ENCODE peak calls at places on chromosomes 7 and 10, in ten cellular contexts. A is endothelial cell of umbilical vein, V is HCT116, N is body of pancreas, P is sigmoid colon, G is gastrocnemius medialis, J is GM12878, S is spleen, Z is heart left ventricle, B is K562. M is an unnamed sample. For H3K36me3, the result is how much of the 10 kb centered on the place peaks cover.

GRCh38 chr10:77965294-77965693 is 38.7 kb upstream of the DLG5 start:
- DNase-seq in Z (no peak), A (no peak), N (no peak), S (no peak), B (peak), P (no peak), J (no peak), V (no peak), G (no peak), M (no peak)

GRCh38 chr7:68411742-68412141 is 1186.5 kb upstream of the AUTS2 start:
- DNase-seq in S (no peak), J (no peak), N (no peak), G (no peak), V (no peak), A (no peak), B (peak), Z (no peak), P (no peak), M (no peak)

GRCh38 chr10:60732240-60733188 is 45.8 kb upstream of the CDK1 start:
- DNase-seq in Z (no peak), S (peak), G (no peak), N (peak), P (peak), J (no peak), A (no peak), B (no peak), V (no peak), M (no peak)

GRCh38 chr7:106277976-106278375 is 6.8 kb downstream of the NAMPT start:
- DNase-seq in P (no peak), B (no peak), V (no peak), S (no peak), A (peak), Z (no peak), N (no peak), J (no peak), G (no peak), M (no peak)

GRCh38 chr10:80600251-80600650 is 62.5 kb downstream of the SH2D4B start:
- DNase-seq in A (no peak), V (no peak), S (no peak), B (no peak), J (no peak), G (no peak), N (no peak), Z (no peak), P (peak), M (no peak)

GRCh38 chr7:6614941-6615737 is at the start of gene ZNF853:
- DNase-seq in P (no peak), J (no peak), Z (peak), N (peak), V (no peak), S (peak), G (no peak), B (no peak), A (no peak), M (no peak)

GRCh38 chr7:82172017-82172416 is 271.6 kb downstream of the CACNA2D1 start:
- DNase-seq in A (no peak), J (no peak), V (no peak), N (no peak), S (no peak), P (no peak), B (no peak), G (no peak), Z (no peak), M (no peak)

GRCh38 chr7:22565315-22565811 is 65.4 kb upstream of the STEAP1B start:
- DNase-seq in P (no peak), B (peak), J (peak), S (no peak), N (no peak), A (peak), Z (no peak), G (no peak), V (no peak), M (no peak)

GRCh38 chr10:26269754-26270153 is 53.2 kb downstream of the GAD2 start:
- DNase-seq in J (no peak), G (no peak), B (peak), S (no peak), P (no peak), N (no peak), A (no peak), V (peak), Z (no peak), M (no peak)

GRCh38 chr7:130372813-130373212 is 7.5 kb upstream of the CPA1 start:
- DNase-seq in J (no peak), G (no peak), V (no peak), N (no peak), A (no peak), Z (no peak), B (no peak), S (no peak), P (peak), M (no peak)

GRCh38 chr10:80015911-80016590 is 62.4 kb upstream of the TMEM254 start:
- DNase-seq in G (no peak), V (no peak), A (no peak), N (no peak), P (no peak), J (no peak), S (no peak), Z (no peak), B (no peak), M (no peak)

GRCh38 chr7:39613577-39613976 is 9.8 kb upstream of the RALA start:
- DNase-seq in B (no peak), S (no peak), V (no peak), N (no peak), A (peak), J (no peak), Z (no peak), P (no peak), G (no peak), M (no peak)

GRCh38 chr7:151518105-151518780 is 1.5 kb downstream of the RHEB start:
- DNase-seq in V (no peak), P (peak), J (no peak), B (peak), N (peak), G (peak), A (peak), S (peak), Z (peak), M (no peak)

GRCh38 chr10:73946253-73947145 is 35.6 kb downstream of the PLAU start:
- DNase-seq in S (peak), Z (no peak), B (no peak), P (peak), G (no peak), V (no peak), A (no peak), J (no peak), N (no peak), M (no peak)

GRCh38 chr10:16520900-16521299 is 779 bp downstream of the C1QL3 start:
- DNase-seq in N (peak), P (no peak), G (no peak), S (peak), B (no peak), V (no peak), A (no peak), J (no peak), Z (no peak), M (no peak)

GRCh38 chr7:87600130-87601124 is at the start of gene ABCB1:
- DNase-seq in A (peak), V (peak), P (peak), N (peak), B (peak), Z (peak), S (peak), J (no peak), G (peak), M (peak)

GRCh38 chr10:101903827-101904520 is 60.4 kb upstream of the KCNIP2 start:
- DNase-seq in Z (no peak), P (no peak), N (no peak), B (no peak), S (peak), V (no peak), G (no peak), A (no peak), J (peak), M (no peak)

GRCh38 chr10:84665883-84666463 is 337.6 kb downstream of the CCSER2 start:
- DNase-seq in B (peak), Z (no peak), S (no peak), P (no peak), G (no peak), J (no peak), A (no peak), N (peak), V (peak), M (no peak)

GRCh38 chr10:49749556-49750491 is 12.3 kb downstream of the OGDHL start:
- DNase-seq in V (no peak), N (no peak), Z (no peak), G (no peak), S (peak), B (no peak), J (no peak), P (no peak), A (no peak), M (no peak)

GRCh38 chr7:22350466-22351328 is 6.3 kb downstream of the RAPGEF5 start:
- DNase-seq in J (peak), V (peak), B (peak), S (no peak), N (peak), P (no peak), A (peak), G (no peak), Z (no peak), M (no peak)

GRCh38 chr7:24283900-24284698 is at the start of gene NPY:
- DNase-seq in Z (no peak), B (no peak), P (no peak), V (no peak), N (no peak), S (peak), A (no peak), J (no peak), G (no peak), M (no peak)

GRCh38 chr10:102167861-102168260 is 15.7 kb downstream of the NOLC1 start:
- DNase-seq in Z (no peak), B (no peak), J (no peak), G (no peak), V (no peak), S (no peak), P (no peak), N (no peak), A (no peak), M (no peak)

GRCh38 chr10:108561649-108562048 is 1361.7 kb downstream of the XPNPEP1 start:
- DNase-seq in N (no peak), V (no peak), S (no peak), J (no peak), P (no peak), G (no peak), Z (no peak), A (no peak), B (no peak), M (no peak)

GRCh38 chr10:100372415-100373297 is 25.6 kb downstream of the SCD start:
- DNase-seq in B (no peak), P (no peak), N (no peak), G (no peak), V (no peak), Z (no peak), J (no peak), A (no peak), S (no peak), M (no peak)

GRCh38 chr10:80569131-80569895 is 31.6 kb downstream of the SH2D4B start:
- DNase-seq in P (no peak), S (no peak), N (no peak), G (no peak), B (no peak), V (no peak), J (no peak), Z (no peak), A (no peak), M (no peak)

GRCh38 chr10:72564596-72564995 is 61.3 kb downstream of the MICU1 start:
- DNase-seq in V (no peak), G (no peak), J (no peak), N (no peak), P (no peak), B (no peak), A (no peak), Z (no peak), S (no peak), M (no peak)

GRCh38 chr7:151773795-151774194 is 103.1 kb downstream of the PRKAG2 start:
- DNase-seq in J (no peak), A (no peak), V (no peak), B (no peak), S (peak), P (peak), G (no peak), Z (no peak), N (no peak), M (no peak)

GRCh38 chr10:97422921-97423420 is 3.0 kb upstream of the PGAM1 start:
- DNase-seq in A (peak), Z (no peak), G (no peak), J (no peak), N (no peak), S (no peak), B (no peak), P (no peak), V (no peak), M (no peak)

GRCh38 chr10:117439243-117439912 is 64.1 kb upstream of the PDZD8 start:
- DNase-seq in N (no peak), A (no peak), V (no peak), S (no peak), Z (no peak), B (no peak), P (peak), G (peak), J (no peak), M (peak)

GRCh38 chr10:112526130-112526529 is 79.1 kb downstream of the VTI1A start:
- DNase-seq in Z (no peak), P (no peak), S (no peak), N (no peak), J (no peak), V (no peak), A (no peak), B (no peak), G (no peak), M (no peak)

GRCh38 chr10:124657806-124658205 is 86.4 kb downstream of the FAM53B start:
- DNase-seq in P (no peak), Z (no peak), A (no peak), S (peak), J (peak), B (no peak), N (peak), V (no peak), G (no peak), M (no peak)

GRCh38 chr7:108066486-108066885 is 63.5 kb upstream of the LAMB1 start:
- DNase-seq in J (no peak), Z (no peak), A (peak), N (no peak), V (no peak), S (no peak), G (no peak), B (no peak), P (no peak), M (no peak)

GRCh38 chr7:134826105-134826504 is 46.7 kb downstream of the CALD1 start:
- DNase-seq in S (no peak), J (no peak), V (no peak), A (no peak), Z (peak), P (no peak), G (no peak), N (no peak), B (no peak), M (no peak)

GRCh38 chr10:123009105-123009805 is 449 bp downstream of the ACADSB start:
- DNase-seq in B (peak), S (peak), J (no peak), P (peak), V (no peak), Z (no peak), A (peak), G (no peak), N (peak), M (peak)

GRCh38 chr7:140349172-140349771 is 49.1 kb downstream of the SLC37A3 start:
- DNase-seq in N (no peak), S (no peak), P (no peak), G (no peak), V (no peak), B (no peak), J (no peak), A (peak), Z (no peak), M (no peak)
- H3K36me3 ChIP-seq in N (under half), S (under half), P (under half), G (half or more), V (under half), B (half or more), J (under half), A (under half), Z (under half), M (under half)

DNA sequence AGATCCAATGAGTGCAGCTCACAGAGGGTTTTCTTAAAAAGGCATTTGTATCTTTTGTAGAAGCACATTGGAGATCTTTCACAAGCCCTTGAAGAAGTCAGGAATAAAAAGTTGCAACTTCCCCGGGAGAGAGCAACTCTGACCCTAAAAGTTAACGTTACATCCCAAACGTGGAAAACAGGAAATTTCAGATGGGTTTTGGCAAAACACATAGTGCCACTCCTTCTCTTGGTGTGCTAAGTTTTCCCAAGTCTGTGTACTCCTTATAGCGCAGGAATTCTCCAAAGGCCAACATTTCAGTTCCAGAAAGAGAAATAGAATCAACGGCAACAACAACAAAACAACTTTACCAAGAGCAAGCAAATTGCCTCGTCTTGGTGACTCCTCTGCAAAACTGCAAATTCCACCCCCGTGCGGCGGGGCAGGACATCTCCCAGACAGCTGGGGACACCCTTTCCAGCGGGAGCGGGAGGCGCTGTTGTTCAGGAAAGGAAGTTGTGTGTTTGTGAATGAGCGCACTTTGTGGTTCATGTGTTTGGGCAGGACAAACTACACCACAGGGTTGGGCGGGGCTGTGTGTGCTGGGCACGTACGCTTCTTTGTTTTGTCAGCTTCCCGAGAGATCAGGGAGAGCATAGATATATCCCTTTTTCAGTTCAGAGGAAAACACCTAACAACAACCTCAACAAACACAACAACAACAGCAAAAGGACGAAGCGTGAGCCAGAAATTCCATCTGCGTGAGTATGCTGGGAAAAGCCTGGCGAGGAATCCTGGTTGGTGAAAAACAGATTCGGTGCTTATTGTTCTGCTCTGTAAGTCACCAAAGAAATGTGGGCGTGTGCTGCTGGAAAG is 294.7 kb upstream of the PITRM1 start:
- DNase-seq in B (peak), P (peak), A (peak), G (peak), S (peak), J (no peak), V (peak), Z (peak), N (peak), M (peak)
- TF ChIP-seq POLR2A in B (no peak), P (no peak), A (peak), G (peak), S (no peak), J (no peak), V (no peak), Z (no peak), N (no peak), M (peak)

DNA sequence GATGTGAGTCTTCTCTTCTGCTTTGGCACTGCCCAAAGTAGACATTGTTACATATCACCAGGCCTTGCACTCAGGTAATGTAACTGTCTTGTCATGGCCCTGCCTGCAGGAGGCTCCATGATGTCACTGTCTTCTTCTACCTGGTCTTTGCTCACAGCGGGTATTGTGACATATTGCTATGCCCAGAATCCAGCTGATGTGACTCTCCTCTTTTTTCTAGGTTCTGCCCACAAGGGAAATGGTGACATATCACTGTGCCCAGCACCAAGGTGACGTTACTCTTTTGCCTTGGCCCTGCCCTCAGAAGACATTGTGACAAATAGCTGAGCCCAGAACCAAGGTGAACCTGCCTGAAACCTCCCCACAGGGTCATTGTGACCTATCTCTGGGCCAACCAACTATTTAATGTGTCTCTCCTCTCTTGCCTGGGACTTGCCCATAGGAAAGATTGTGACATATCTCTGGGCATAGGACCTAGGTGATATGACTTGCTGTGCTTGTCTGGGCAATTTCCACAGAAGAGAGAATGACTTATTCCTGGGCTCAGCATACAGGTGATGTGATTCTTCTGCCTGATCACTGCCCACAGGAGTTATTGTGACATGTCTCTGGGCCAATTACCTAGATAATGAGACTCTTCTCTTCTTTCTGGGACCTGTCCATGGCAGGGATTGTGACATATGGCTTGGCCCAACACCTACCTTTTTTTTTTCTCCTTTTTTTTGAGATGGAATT is 26.5 kb upstream of the ZNF107 start:
- DNase-seq in S (no peak), A (no peak), N (no peak), V (no peak), Z (no peak), J (no peak), P (no peak), G (no peak), B (peak), M (no peak)
- TF ChIP-seq CTCF in S (peak), A (no peak), N (no peak), V (no peak), Z (no peak), J (no peak), P (no peak), G (no peak), B (no peak), M (no peak)

GRCh38 chr7:15851201-15851600 is 164.7 kb upstream of the MEOX2 start:
- DNase-seq in P (no peak), G (no peak), N (no peak), J (no peak), V (no peak), A (no peak), B (no peak), S (no peak), Z (no peak), M (no peak)

GRCh38 chr7:15860264-15860949 is 173.9 kb upstream of the MEOX2 start:
- DNase-seq in G (no peak), S (no peak), V (no peak), N (no peak), B (no peak), J (no peak), P (no peak), Z (no peak), A (no peak), M (no peak)

GRCh38 chr7:15855726-15856125 is 169.2 kb upstream of the MEOX2 start:
- DNase-seq in Z (no peak), S (no peak), V (no peak), P (no peak), A (peak), N (no peak), G (no peak), B (no peak), J (no peak), M (no peak)

GRCh38 chr7:15853832-15854470 is 167.5 kb upstream of the MEOX2 start:
- DNase-seq in A (peak), G (no peak), J (no peak), S (no peak), N (no peak), V (no peak), B (no peak), P (no peak), Z (no peak), M (no peak)

GRCh38 chr7:15854841-15855576 is 168.5 kb upstream of the MEOX2 start:
- DNase-seq in A (peak), G (no peak), N (no peak), S (no peak), B (no peak), P (no peak), J (no peak), V (no peak), Z (no peak), M (no peak)
- H3K36me3 ChIP-seq in A (under half), G (under half), N (under half), S (under half), B (under half), P (under half), J (under half), V (under half), Z (under half), M (under half)

M was measured in tibial nerve.